ENCODE peak calls at places on chromosomes 4 and X, in five cellular contexts. One of them, this sample, is unnamed.

GRCh38 chr4:80921441-80921840 is 109.1 kb upstream of the BMP3 start:
- DNase-seq in AG10803: no peak
- DNase-seq in stimulated activated CD4-positive, alpha-beta T cell treated with anti-CD3 and anti-CD28 coated beads, Interleukin-12 subunit alpha, Interleukin-12 subunit beta, amount 100 ng/mL, for 48 hours: no peak
- DNase-seq in fibroblast of mammary gland: no peak
- DNase-seq in iPS-NIHi11: no peak
- DNase-seq in this sample: no peak

GRCh38 chr4:107270614-107271013 is 234.5 kb upstream of the DKK2 start:
- DNase-seq in AG10803: no peak
- DNase-seq in stimulated activated CD4-positive, alpha-beta T cell treated with anti-CD3 and anti-CD28 coated beads, Interleukin-12 subunit alpha, Interleukin-12 subunit beta, amount 100 ng/mL, for 48 hours: no peak
- DNase-seq in fibroblast of mammary gland: no peak
- DNase-seq in iPS-NIHi11: no peak
- DNase-seq in this sample: no peak

GRCh38 chr4:1172228-1172851 is at the start of gene SPON2:
- DNase-seq in AG10803: peak
- DNase-seq in stimulated activated CD4-positive, alpha-beta T cell treated with anti-CD3 and anti-CD28 coated beads, Interleukin-12 subunit alpha, Interleukin-12 subunit beta, amount 100 ng/mL, for 48 hours: no peak
- DNase-seq in fibroblast of mammary gland: peak
- DNase-seq in iPS-NIHi11: peak
- DNase-seq in this sample: peak

GRCh38 chrX:17413228-17413627 is 38.2 kb downstream of the NHS start:
- DNase-seq in AG10803: peak
- DNase-seq in stimulated activated CD4-positive, alpha-beta T cell treated with anti-CD3 and anti-CD28 coated beads, Interleukin-12 subunit alpha, Interleukin-12 subunit beta, amount 100 ng/mL, for 48 hours: no peak
- DNase-seq in fibroblast of mammary gland: peak
- DNase-seq in iPS-NIHi11: no peak
- DNase-seq in this sample: no peak

GRCh38 chr4:41532880-41533279 is 5.1 kb upstream of the LIMCH1 start:
- DNase-seq in AG10803: no peak
- DNase-seq in stimulated activated CD4-positive, alpha-beta T cell treated with anti-CD3 and anti-CD28 coated beads, Interleukin-12 subunit alpha, Interleukin-12 subunit beta, amount 100 ng/mL, for 48 hours: no peak
- DNase-seq in fibroblast of mammary gland: peak
- DNase-seq in iPS-NIHi11: no peak
- DNase-seq in this sample: no peak

GRCh38 chr4:26015133-26015651 is 101.2 kb downstream of the SMIM20 start:
- DNase-seq in AG10803: peak
- DNase-seq in stimulated activated CD4-positive, alpha-beta T cell treated with anti-CD3 and anti-CD28 coated beads, Interleukin-12 subunit alpha, Interleukin-12 subunit beta, amount 100 ng/mL, for 48 hours: no peak
- DNase-seq in fibroblast of mammary gland: peak
- DNase-seq in iPS-NIHi11: no peak
- DNase-seq in this sample: peak

GRCh38 chrX:107677909-107678308 is 49.6 kb downstream of the PRPS1 start:
- DNase-seq in AG10803: no peak
- DNase-seq in stimulated activated CD4-positive, alpha-beta T cell treated with anti-CD3 and anti-CD28 coated beads, Interleukin-12 subunit alpha, Interleukin-12 subunit beta, amount 100 ng/mL, for 48 hours: no peak
- DNase-seq in fibroblast of mammary gland: no peak
- DNase-seq in iPS-NIHi11: no peak
- DNase-seq in this sample: peak

GRCh38 chrX:48770296-48770695 is 8.7 kb downstream of the GLOD5 start:
- DNase-seq in AG10803: no peak
- DNase-seq in stimulated activated CD4-positive, alpha-beta T cell treated with anti-CD3 and anti-CD28 coated beads, Interleukin-12 subunit alpha, Interleukin-12 subunit beta, amount 100 ng/mL, for 48 hours: no peak
- DNase-seq in fibroblast of mammary gland: no peak
- DNase-seq in iPS-NIHi11: no peak
- DNase-seq in this sample: no peak

GRCh38 chr4:177051473-177052060 is 258.1 kb upstream of the NEIL3 start:
- DNase-seq in AG10803: no peak
- DNase-seq in stimulated activated CD4-positive, alpha-beta T cell treated with anti-CD3 and anti-CD28 coated beads, Interleukin-12 subunit alpha, Interleukin-12 subunit beta, amount 100 ng/mL, for 48 hours: no peak
- DNase-seq in fibroblast of mammary gland: peak
- DNase-seq in iPS-NIHi11: peak
- DNase-seq in this sample: peak

GRCh38 chr4:102514298-102514964 is 13.3 kb downstream of the NFKB1 start:
- DNase-seq in AG10803: no peak
- DNase-seq in stimulated activated CD4-positive, alpha-beta T cell treated with anti-CD3 and anti-CD28 coated beads, Interleukin-12 subunit alpha, Interleukin-12 subunit beta, amount 100 ng/mL, for 48 hours: no peak
- DNase-seq in fibroblast of mammary gland: no peak
- DNase-seq in iPS-NIHi11: no peak
- DNase-seq in this sample: no peak

GRCh38 chr4:84379881-84380618 is 119.0 kb downstream of the NKX6-1 start:
- DNase-seq in AG10803: peak
- DNase-seq in stimulated activated CD4-positive, alpha-beta T cell treated with anti-CD3 and anti-CD28 coated beads, Interleukin-12 subunit alpha, Interleukin-12 subunit beta, amount 100 ng/mL, for 48 hours: no peak
- DNase-seq in fibroblast of mammary gland: peak
- DNase-seq in iPS-NIHi11: no peak
- DNase-seq in this sample: peak

GRCh38 chr4:188778880-188779279 is 639.6 kb downstream of the TRIML1 start:
- DNase-seq in AG10803: peak
- DNase-seq in stimulated activated CD4-positive, alpha-beta T cell treated with anti-CD3 and anti-CD28 coated beads, Interleukin-12 subunit alpha, Interleukin-12 subunit beta, amount 100 ng/mL, for 48 hours: no peak
- DNase-seq in fibroblast of mammary gland: peak
- DNase-seq in iPS-NIHi11: no peak
- DNase-seq in this sample: no peak

GRCh38 chr4:177566691-177567090 is 124.5 kb upstream of the AGA start:
- DNase-seq in AG10803: no peak
- DNase-seq in stimulated activated CD4-positive, alpha-beta T cell treated with anti-CD3 and anti-CD28 coated beads, Interleukin-12 subunit alpha, Interleukin-12 subunit beta, amount 100 ng/mL, for 48 hours: no peak
- DNase-seq in fibroblast of mammary gland: peak
- DNase-seq in iPS-NIHi11: no peak
- DNase-seq in this sample: no peak

GRCh38 chr4:52017809-52018208 is 2.4 kb downstream of the LRRC66 start:
- DNase-seq in AG10803: no peak
- DNase-seq in stimulated activated CD4-positive, alpha-beta T cell treated with anti-CD3 and anti-CD28 coated beads, Interleukin-12 subunit alpha, Interleukin-12 subunit beta, amount 100 ng/mL, for 48 hours: no peak
- DNase-seq in fibroblast of mammary gland: no peak
- DNase-seq in iPS-NIHi11: no peak
- DNase-seq in this sample: no peak

GRCh38 chr4:150479665-150480064 is 102.3 kb upstream of the MAB21L2 start:
- DNase-seq in AG10803: no peak
- DNase-seq in stimulated activated CD4-positive, alpha-beta T cell treated with anti-CD3 and anti-CD28 coated beads, Interleukin-12 subunit alpha, Interleukin-12 subunit beta, amount 100 ng/mL, for 48 hours: no peak
- DNase-seq in fibroblast of mammary gland: no peak
- DNase-seq in iPS-NIHi11: no peak
- DNase-seq in this sample: no peak

GRCh38 chr4:118865091-118865708 is 23.5 kb upstream of the SYNPO2 start:
- DNase-seq in AG10803: peak
- DNase-seq in stimulated activated CD4-positive, alpha-beta T cell treated with anti-CD3 and anti-CD28 coated beads, Interleukin-12 subunit alpha, Interleukin-12 subunit beta, amount 100 ng/mL, for 48 hours: no peak
- DNase-seq in fibroblast of mammary gland: peak
- DNase-seq in iPS-NIHi11: peak
- DNase-seq in this sample: peak

GRCh38 chrX:100895365-100896075 is 21.4 kb upstream of the NOX1 start:
- DNase-seq in AG10803: peak
- DNase-seq in stimulated activated CD4-positive, alpha-beta T cell treated with anti-CD3 and anti-CD28 coated beads, Interleukin-12 subunit alpha, Interleukin-12 subunit beta, amount 100 ng/mL, for 48 hours: peak
- DNase-seq in fibroblast of mammary gland: peak
- DNase-seq in iPS-NIHi11: peak
- DNase-seq in this sample: peak

GRCh38 chr4:90580271-90580825 is 453.2 kb downstream of the CCSER1 start:
- DNase-seq in AG10803: no peak
- DNase-seq in stimulated activated CD4-positive, alpha-beta T cell treated with anti-CD3 and anti-CD28 coated beads, Interleukin-12 subunit alpha, Interleukin-12 subunit beta, amount 100 ng/mL, for 48 hours: no peak
- DNase-seq in fibroblast of mammary gland: no peak
- DNase-seq in iPS-NIHi11: peak
- DNase-seq in this sample: no peak

GRCh38 chr4:59180161-59180560 is 2020.0 kb upstream of the ADGRL3 start:
- DNase-seq in AG10803: no peak
- DNase-seq in stimulated activated CD4-positive, alpha-beta T cell treated with anti-CD3 and anti-CD28 coated beads, Interleukin-12 subunit alpha, Interleukin-12 subunit beta, amount 100 ng/mL, for 48 hours: no peak
- DNase-seq in fibroblast of mammary gland: no peak
- DNase-seq in iPS-NIHi11: no peak
- DNase-seq in this sample: no peak

GRCh38 chr4:3310301-3311094 is 17.7 kb downstream of the RGS12 start:
- DNase-seq in AG10803: no peak
- DNase-seq in stimulated activated CD4-positive, alpha-beta T cell treated with anti-CD3 and anti-CD28 coated beads, Interleukin-12 subunit alpha, Interleukin-12 subunit beta, amount 100 ng/mL, for 48 hours: no peak
- DNase-seq in fibroblast of mammary gland: no peak
- DNase-seq in iPS-NIHi11: no peak
- DNase-seq in this sample: peak

GRCh38 chrX:125894947-125895346 is 271.1 kb downstream of the DCAF12L2 start:
- DNase-seq in AG10803: no peak
- DNase-seq in stimulated activated CD4-positive, alpha-beta T cell treated with anti-CD3 and anti-CD28 coated beads, Interleukin-12 subunit alpha, Interleukin-12 subunit beta, amount 100 ng/mL, for 48 hours: no peak
- DNase-seq in fibroblast of mammary gland: no peak
- DNase-seq in iPS-NIHi11: no peak
- DNase-seq in this sample: no peak

GRCh38 chr4:92714640-92715039 is 410.9 kb downstream of the GRID2 start:
- DNase-seq in AG10803: no peak
- DNase-seq in stimulated activated CD4-positive, alpha-beta T cell treated with anti-CD3 and anti-CD28 coated beads, Interleukin-12 subunit alpha, Interleukin-12 subunit beta, amount 100 ng/mL, for 48 hours: no peak
- DNase-seq in fibroblast of mammary gland: no peak
- DNase-seq in iPS-NIHi11: no peak
- DNase-seq in this sample: no peak

This sample was measured in endodermal cell.